ENCODE peak calls at places on chromosome 22, in four cellular contexts. Z is IMR-90, E is endothelial cell, A is A549. J is an unnamed sample.

GRCh38 chr22:35375031-35375430 is 5.9 kb upstream of the HMOX1 start:
- DNase-seq in Z (peak), E (no peak), A (no peak), J (no peak)

GRCh38 chr22:44037519-44038370 is 13.6 kb downstream of the PARVB start:
- DNase-seq in Z (peak), E (no peak), A (peak), J (no peak)

GRCh38 chr22:25027959-25028840 is 75.7 kb downstream of the KIAA1671 start:
- DNase-seq in Z (no peak), E (peak), A (peak), J (no peak)

GRCh38 chr22:47736166-47737034 is 974.0 kb downstream of the TBC1D22A start:
- DNase-seq in Z (no peak), E (no peak), A (no peak), J (no peak)

GRCh38 chr22:44755956-44756361 is 3.6 kb downstream of the ARHGAP8 start:
- DNase-seq in Z (no peak), E (no peak), A (no peak), J (peak)

GRCh38 chr22:27032121-27032761 is 374.9 kb downstream of the MIAT start:
- DNase-seq in Z (no peak), E (peak), A (no peak), J (no peak)

GRCh38 chr22:16932577-16932976 is 75.4 kb downstream of the GAB4 start:
- DNase-seq in Z (no peak), E (no peak), A (no peak), J (no peak)

GRCh38 chr22:44281706-44282637 is 30.8 kb downstream of the SHISAL1 start:
- DNase-seq in Z (no peak), E (no peak), A (no peak), J (no peak)

GRCh38 chr22:31350410-31350863 is 4.3 kb upstream of the PATZ1 start:
- DNase-seq in Z (no peak), E (no peak), A (peak), J (no peak)

GRCh38 chr22:24155597-24156145 is 25.6 kb upstream of the SUSD2 start:
- DNase-seq in Z (peak), E (peak), A (peak), J (peak)

GRCh38 chr22:46481386-46481785 is 56.0 kb downstream of the CELSR1 start:
- DNase-seq in Z (no peak), E (no peak), A (no peak), J (no peak)

GRCh38 chr22:36891646-36892045 is 21.8 kb upstream of the CSF2RB start:
- DNase-seq in Z (no peak), E (no peak), A (no peak), J (no peak)

GRCh38 chr22:43305806-43306205 is 37.4 kb downstream of the SCUBE1 start:
- DNase-seq in Z (no peak), E (no peak), A (no peak), J (no peak)

GRCh38 chr22:48494256-48494967 is 1333.3 kb downstream of the BRD1 start:
- DNase-seq in Z (no peak), E (no peak), A (no peak), J (no peak)

GRCh38 chr22:22374163-22374562 is 129.6 kb downstream of the VPREB1 start:
- DNase-seq in Z (no peak), E (no peak), A (no peak), J (no peak)

GRCh38 chr22:22368516-22368915 is 123.9 kb downstream of the VPREB1 start:
- DNase-seq in Z (no peak), E (no peak), A (no peak), J (no peak)

GRCh38 chr22:22372063-22372462 is 127.5 kb downstream of the VPREB1 start:
- DNase-seq in Z (no peak), E (no peak), A (no peak), J (no peak)

GRCh38 chr22:22369962-22370265 is 125.3 kb downstream of the VPREB1 start:
- DNase-seq in Z (no peak), E (no peak), A (no peak), J (no peak)

GRCh38 chr22:22371031-22371541 is 126.5 kb downstream of the VPREB1 start:
- DNase-seq in Z (no peak), E (no peak), A (no peak), J (no peak)
- TF ChIP-seq CTCF in Z (no peak), E (no peak), A (no peak), J (no peak)

GRCh38 chr22:29700949-29701927 is 18.6 kb upstream of the CABP7 start:
- DNase-seq in Z (peak), E (peak), A (peak), J (no peak)
- TF ChIP-seq CTCF in Z (peak), E (no peak), A (no peak), J (peak)

GRCh38 chr22:50146440-50147228 is 23.9 kb upstream of the PANX2 start:
- DNase-seq in Z (peak), E (no peak), A (peak), J (no peak)

GRCh38 chr22:50145741-50146439 is 24.6 kb upstream of the PANX2 start:
- DNase-seq in Z (no peak), E (no peak), A (no peak), J (no peak)

GRCh38 chr22:50143096-50143495 is 27.4 kb upstream of the PANX2 start:
- DNase-seq in Z (no peak), E (no peak), A (no peak), J (no peak)

GRCh38 chr22:50141891-50142363 is 28.6 kb upstream of the PANX2 start:
- DNase-seq in Z (peak), E (peak), A (no peak), J (no peak)

DNA sequence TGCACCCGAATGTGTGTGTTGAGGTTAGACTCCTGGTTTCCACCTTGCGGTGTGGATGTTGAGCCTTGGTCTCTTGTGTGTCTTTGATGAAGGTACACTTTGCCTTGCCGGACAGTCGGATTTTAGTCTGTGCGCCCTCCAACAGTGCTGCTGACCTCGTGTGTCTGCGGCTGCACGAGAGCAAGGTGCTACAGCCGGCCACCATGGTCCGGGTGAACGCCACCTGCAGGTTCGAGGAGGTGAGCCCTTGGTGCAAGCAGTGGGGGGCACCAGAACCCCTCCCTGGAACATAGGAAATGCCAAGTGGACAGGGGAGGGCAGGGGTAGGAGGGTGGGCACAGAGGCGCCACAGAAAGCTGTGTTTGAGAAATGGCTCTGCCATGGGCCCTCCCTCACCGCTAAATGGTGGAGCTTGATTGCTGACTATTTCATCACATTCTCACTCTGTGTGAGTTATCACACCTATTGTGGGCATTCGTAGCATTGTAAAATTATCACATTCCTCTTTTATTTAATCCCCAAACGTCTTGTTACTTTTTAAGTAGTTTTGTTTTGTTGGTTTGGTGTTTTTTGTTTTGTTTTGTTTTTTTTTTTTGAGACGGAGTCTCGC is 26.4 kb upstream of the PANX2 start:
- DNase-seq in Z (no peak), E (no peak), A (no peak), J (no peak)
- TF ChIP-seq CTCF in Z (no peak), E (no peak), A (no peak), J (no peak)

DNA sequence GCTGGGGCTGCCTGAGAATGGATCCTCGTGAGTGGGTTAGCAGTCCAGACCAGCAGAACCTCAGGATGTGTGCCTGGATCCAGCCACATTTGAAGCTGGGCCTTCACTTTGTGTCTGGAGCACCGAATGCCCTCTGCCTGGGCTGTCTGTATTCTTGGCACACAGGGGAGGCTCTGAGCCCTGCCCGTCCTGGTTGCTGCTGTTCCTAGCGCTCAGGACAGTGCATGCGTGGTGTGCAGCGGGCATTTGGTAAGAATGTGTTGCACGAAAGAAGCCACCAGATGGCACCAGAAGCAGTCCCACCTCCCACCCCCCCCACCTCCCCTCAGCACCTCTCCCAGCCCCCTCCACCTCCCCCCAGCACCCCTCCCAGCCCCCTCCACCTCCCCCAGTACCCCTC is 4.1 kb upstream of the MAPK11 start:
- DNase-seq in Z (peak), E (no peak), A (peak), J (no peak)
- TF ChIP-seq CTCF in Z (peak), E (no peak), A (peak), J (peak)

DNA sequence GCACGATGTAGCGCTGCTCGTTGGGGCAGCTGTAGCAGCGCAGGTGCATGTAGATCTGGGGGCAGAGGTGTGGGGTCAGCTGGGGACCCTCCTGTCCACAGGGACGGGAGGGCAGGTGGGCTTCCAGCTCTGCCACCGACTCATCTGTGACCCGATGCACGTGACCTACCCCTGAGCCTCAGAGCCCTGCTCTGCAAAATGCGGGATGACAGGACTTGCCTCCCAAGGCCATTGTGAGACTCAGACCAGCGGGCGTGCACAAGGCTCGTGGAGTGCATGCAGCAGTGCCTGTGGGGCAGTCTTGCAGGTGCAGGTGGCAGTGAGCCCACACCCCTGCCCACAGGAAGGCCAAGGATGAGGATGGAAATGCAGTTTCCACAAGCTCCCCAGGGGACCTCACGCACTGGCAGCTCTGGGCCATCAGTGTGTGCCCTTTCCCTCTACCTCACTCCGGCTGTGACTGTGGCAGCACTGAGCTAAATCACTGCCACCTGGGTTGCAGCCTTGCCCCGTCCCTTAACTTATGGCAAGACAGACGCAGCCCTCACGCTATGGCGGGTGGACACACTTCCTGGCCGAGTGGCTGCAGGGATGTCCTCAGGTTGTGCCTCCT is 26.7 kb downstream of the TMEM184B start:
- DNase-seq in Z (no peak), E (no peak), A (no peak), J (no peak)
- TF ChIP-seq CTCF in Z (no peak), E (no peak), A (no peak), J (no peak)

GRCh38 chr22:20928573-20928967 is 11.4 kb downstream of the CRKL start:
- DNase-seq in Z (no peak), E (no peak), A (no peak), J (no peak)
- TF ChIP-seq CTCF in Z (no peak), E (no peak), A (no peak), J (no peak)

DNA sequence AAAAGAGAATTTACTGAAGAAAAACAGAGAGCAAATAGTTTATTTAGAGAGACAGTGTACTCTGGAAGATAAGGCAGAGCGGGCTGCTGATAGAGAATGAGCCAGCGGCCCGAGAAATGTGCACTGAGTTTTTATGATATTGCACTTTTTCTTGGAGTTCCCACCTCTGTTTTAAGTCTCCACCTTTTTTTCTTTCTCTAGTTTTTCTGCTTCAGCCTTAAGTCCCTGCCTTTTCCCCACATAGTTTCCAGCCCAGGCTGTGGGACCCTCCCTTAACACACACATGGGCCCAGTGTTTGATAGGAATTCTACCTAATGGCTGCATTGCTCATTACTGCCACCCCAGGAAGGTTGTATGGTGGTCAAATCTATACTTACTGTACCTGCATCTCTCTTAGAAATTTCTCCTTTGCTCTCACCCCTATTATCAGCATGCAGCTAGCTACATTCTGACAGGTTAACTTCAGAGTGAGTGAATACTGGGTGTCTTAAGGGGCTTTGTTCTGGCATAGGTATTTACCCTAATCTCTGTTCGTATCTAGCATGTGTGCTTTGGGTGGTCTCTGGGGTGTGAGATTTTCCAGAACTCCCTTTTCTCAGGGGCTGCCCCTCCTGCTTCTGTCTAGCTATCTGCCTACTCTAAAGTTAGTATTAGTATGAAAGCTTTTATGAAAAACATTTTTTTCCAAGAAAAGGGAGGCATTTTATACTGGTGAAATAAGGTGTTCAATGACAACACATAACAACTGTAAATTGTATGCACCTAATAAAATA is 127.3 kb upstream of the TOP3B start:
- DNase-seq in Z (no peak), E (no peak), A (no peak), J (no peak)
- TF ChIP-seq CTCF in Z (no peak), E (peak), A (peak), J (peak)

GRCh38 chr22:39446239-39446721 is 10.5 kb upstream of the MGAT3 start:
- DNase-seq in Z (no peak), E (no peak), A (no peak), J (no peak)
- TF ChIP-seq CTCF in Z (no peak), E (no peak), A (no peak), J (no peak)

DNA sequence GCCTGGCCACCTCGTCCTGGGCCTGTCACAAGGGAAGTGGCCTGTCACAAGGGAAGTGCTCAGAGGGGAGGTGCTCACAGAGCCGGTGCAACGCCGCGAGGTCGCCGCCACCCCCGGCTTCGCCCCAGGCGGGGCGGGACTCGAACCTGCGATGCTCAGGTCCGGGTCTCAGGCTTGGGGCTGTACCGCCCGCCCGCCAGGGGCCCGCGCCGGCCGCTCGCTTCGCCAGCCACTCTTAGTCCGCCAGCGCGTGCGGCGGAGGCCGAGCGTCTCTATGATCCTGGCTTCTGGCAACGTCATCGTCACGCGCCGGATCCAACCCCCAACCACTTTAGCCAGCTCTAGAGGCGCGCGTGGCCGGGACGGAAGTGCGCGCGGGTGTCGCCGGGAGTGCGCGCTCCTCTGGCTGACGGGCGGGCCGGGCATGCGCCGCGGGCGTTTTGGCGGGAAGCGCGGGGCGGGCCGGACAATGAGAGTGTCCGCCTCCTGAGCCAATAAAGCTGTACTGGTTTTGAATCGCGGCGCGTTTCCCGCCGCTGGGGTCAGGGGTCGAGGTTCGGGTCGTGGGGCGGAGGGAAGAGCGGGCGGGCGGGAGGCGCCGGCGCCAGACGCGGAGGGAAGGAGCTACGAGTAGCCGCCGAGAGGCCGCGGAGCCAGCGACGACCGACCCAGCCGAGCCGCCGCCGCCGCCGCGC is at the start of gene TRMT2A:
- DNase-seq in Z (peak), E (peak), A (peak), J (peak)
- TF ChIP-seq CTCF in Z (peak), E (no peak), A (no peak), J (peak)

GRCh38 chr22:29208502-29208862 is 2.8 kb downstream of the EMID1 start:
- DNase-seq in Z (no peak), E (no peak), A (no peak), J (no peak)
- TF ChIP-seq CTCF in Z (no peak), E (no peak), A (no peak), J (peak)